ENCODE peak calls at places on chromosomes 11 and 22, in six cellular contexts. W is cardiac muscle cell; O is mesendoderm; T is CD8-positive, alpha-beta T cell; J is effector memory CD4-positive, alpha-beta T cell; E is pancreas. N is an unnamed sample.
A peak's percentile ranks its signal among the peaks of the same experiment; 100 is the strongest.

GRCh38 chr11:116773203-116774112 is 671 bp upstream of the BUD13 start:
- DNase-seq in O (no peak), E (no peak), J (no peak), W (no peak), T (no peak), N (peak; percentile 28)

GRCh38 chr11:133928628-133929059 is 28.1 kb downstream of the IGSF9B start:
- DNase-seq in W (no peak), O (peak; percentile 35), T (peak; percentile 56), J (peak; percentile 35), E (no peak), N (no peak)

GRCh38 chr22:46589141-46589748 is 30.9 kb upstream of the GRAMD4 start:
- DNase-seq in W (no peak), O (no peak), J (no peak), T (no peak), E (no peak), N (no peak)

GRCh38 chr11:6531267-6531752 is 34.2 kb downstream of the DNHD1 start:
- DNase-seq in O (peak; percentile 67), J (peak; percentile 8), W (peak; percentile 40), E (no peak), T (no peak), N (peak; percentile 54)

GRCh38 chr22:30402036-30402759 is 5.4 kb downstream of the SEC14L2 start:
- DNase-seq in O (no peak), W (no peak), T (no peak), J (no peak), E (no peak), N (no peak)

GRCh38 chr11:110168404-110168803 is 75.2 kb downstream of the ZC3H12C start:
- DNase-seq in J (no peak), O (no peak), T (no peak), E (no peak), W (no peak), N (no peak)

GRCh38 chr11:57792060-57792541 is 30.5 kb downstream of the CTNND1 start:
- DNase-seq in J (peak; percentile 80), T (peak; percentile 78), O (no peak), W (no peak), E (no peak), N (no peak)

GRCh38 chr22:40511604-40512003 is 124.9 kb downstream of the MRTFA start:
- DNase-seq in O (no peak), J (no peak), E (peak; percentile 53), W (no peak), T (no peak), N (no peak)

GRCh38 chr11:6249822-6250555 is 9.6 kb upstream of the CCKBR start:
- DNase-seq in O (peak; percentile 95), T (no peak), J (no peak), E (peak; percentile 90), W (no peak), N (peak; percentile 79)

GRCh38 chr22:37777122-37777687 is 30.5 kb upstream of the GCAT start:
- DNase-seq in T (no peak), O (peak; percentile 41), E (peak; percentile 89), W (no peak), J (no peak), N (no peak)

GRCh38 chr11:122673706-122674105 is 18.2 kb downstream of the UBASH3B start:
- DNase-seq in O (no peak), E (no peak), W (no peak), J (no peak), T (no peak), N (peak; percentile 47)

GRCh38 chr11:113817162-113817561 is 37.6 kb downstream of the CLDN25 start:
- DNase-seq in E (no peak), J (no peak), O (no peak), T (no peak), W (no peak), N (no peak)

GRCh38 chr11:60971520-60971919 is at the start of gene CD6:
- DNase-seq in J (peak; percentile 48), T (peak; percentile 67), O (no peak), E (no peak), W (no peak), N (no peak)

GRCh38 chr11:19802773-19803293 is 90.2 kb downstream of the NAV2 start:
- DNase-seq in E (no peak), J (no peak), W (no peak), T (no peak), O (no peak), N (no peak)

GRCh38 chr11:94196363-94196762 is 67.7 kb downstream of the PANX1 start:
- DNase-seq in W (no peak), O (no peak), J (no peak), E (no peak), T (no peak), N (no peak)

GRCh38 chr11:87583931-87584330 is 546.2 kb downstream of the TMEM135 start:
- DNase-seq in E (no peak), T (no peak), O (no peak), J (no peak), W (no peak), N (no peak)

GRCh38 chr11:62664405-62665074 is 470 bp downstream of the C11orf98 start:
- DNase-seq in O (peak; percentile 92), W (peak; percentile 75), E (peak; percentile 58), J (peak; percentile 34), T (peak; percentile 39), N (peak; percentile 83)

GRCh38 chr11:130848361-130849214 is 67.7 kb downstream of the SNX19 start:
- DNase-seq in O (no peak), E (no peak), T (no peak), J (no peak), W (no peak), N (no peak)
- H3K27ac ChIP-seq in O (no peak overlapping the region), E (no peak overlapping the region), T (no peak overlapping the region), J (no peak overlapping the region), W (no peak overlapping the region), N (no peak overlapping the region)

GRCh38 chr22:45212992-45213751 is 27.5 kb downstream of the KIAA0930 start:
- DNase-seq in W (peak; percentile 18), T (no peak), E (no peak), J (no peak), O (no peak), N (no peak)
- H3K27ac ChIP-seq in W (no peak overlapping the region), T (no peak overlapping the region), E (peak overlapping the region; percentile 22), J (no peak overlapping the region), O (no peak overlapping the region), N (no peak overlapping the region)

GRCh38 chr11:111814567-111814966 is 48.4 kb upstream of the PPP2R1B start:
- DNase-seq in J (no peak), W (no peak), O (no peak), E (no peak), T (no peak), N (peak; percentile 72)
- H3K27ac ChIP-seq in J (no peak overlapping the region), W (peak overlapping the region; percentile 47), O (no peak overlapping the region), E (no peak overlapping the region), T (no peak overlapping the region), N (peak overlapping the region; percentile 74)

DNA sequence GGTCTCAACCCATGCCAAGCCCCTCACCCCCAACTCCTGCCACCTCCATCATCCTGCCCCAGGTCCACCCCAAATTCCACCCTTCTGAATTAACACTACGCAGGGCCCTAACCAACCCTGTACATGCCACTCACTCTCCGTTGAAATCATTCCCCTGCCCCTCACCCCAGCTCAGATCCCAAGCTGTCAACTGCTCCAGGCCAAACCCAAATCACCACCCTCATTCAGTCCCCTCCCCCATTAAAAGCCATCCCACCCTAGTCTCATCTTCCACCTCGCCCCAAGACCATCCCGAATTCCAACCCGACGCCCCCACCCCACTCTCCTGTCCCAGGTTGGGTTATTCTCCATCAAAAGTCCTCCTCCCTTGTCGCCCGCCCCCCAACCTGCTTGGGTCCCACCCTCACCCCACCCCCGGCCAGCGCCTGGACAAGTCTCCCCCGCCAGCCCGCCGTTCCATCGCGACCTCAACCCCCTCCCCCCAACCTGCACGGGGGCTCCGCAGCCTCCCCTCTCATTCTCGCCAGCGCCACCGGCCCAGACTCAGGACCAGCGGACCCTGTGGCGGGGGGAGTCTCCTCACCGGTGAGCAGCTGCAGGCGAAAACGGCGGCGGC is 464 bp downstream of the FAM168A start:
- DNase-seq in W (no peak), J (no peak), T (no peak), E (no peak), O (peak; percentile 37), N (no peak)
- H3K27ac ChIP-seq in W (peak overlapping the region; percentile 33), J (peak overlapping the region; percentile 80), T (peak overlapping the region; percentile 76), E (peak overlapping the region; percentile 73), O (peak overlapping the region; percentile 98), N (peak overlapping the region; percentile 87)

N was measured in A673.